ENCODE peak calls at places on chromosomes 3 and 15, in eight cellular contexts. W is lower lobe of right lung; S is CD8-positive, alpha-beta T cell; M is K562; Z is heart left ventricle; C is osteoblast; P is CD8-positive, alpha-beta memory T cell; A is mesenchymal stem cell. O is an unnamed sample.

GRCh38 chr3:136114421-136114820 is 81.7 kb downstream of the MSL2 start:
- DNase-seq in W (peak; percentile 60), S (no peak), M (no peak), Z (no peak), C (no peak), P (no peak), A (peak; percentile 84), O (no peak)

GRCh38 chr3:127073931-127074820 is 91.3 kb downstream of the PLXNA1 start:
- DNase-seq in W (peak; percentile 26), S (no peak), M (no peak), Z (no peak), C (peak; percentile 89), P (peak; percentile 3), A (no peak), O (no peak)

GRCh38 chr3:89957461-89957860 is 850.0 kb downstream of the EPHA3 start:
- DNase-seq in W (no peak), S (no peak), M (no peak), Z (no peak), C (no peak), P (no peak), A (no peak), O (no peak)

GRCh38 chr3:129602730-129603560 is 3.5 kb downstream of the PLXND1 start:
- DNase-seq in W (peak; percentile 67), S (no peak), M (no peak), Z (peak; percentile 91), C (peak; percentile 100), P (no peak), A (peak; percentile 99), O (no peak)

GRCh38 chr3:14775011-14775410 is 43.8 kb upstream of the FGD5 start:
- DNase-seq in W (no peak), S (no peak), M (no peak), Z (no peak), C (no peak), P (no peak), A (no peak), O (no peak)

GRCh38 chr3:141979050-141979671 is 102.7 kb downstream of the ATP1B3 start:
- DNase-seq in W (no peak), S (no peak), M (no peak), Z (no peak), C (no peak), P (no peak), A (peak; percentile 80), O (no peak)

GRCh38 chr15:58487041-58487723 is 55.4 kb downstream of the LIPC start:
- DNase-seq in W (no peak), S (no peak), M (no peak), Z (no peak), C (no peak), P (no peak), A (no peak), O (no peak)

GRCh38 chr15:29183071-29183831 is 86.4 kb downstream of the NSMCE3 start:
- DNase-seq in W (no peak), S (no peak), M (no peak), Z (no peak), C (peak; percentile 62), P (no peak), A (no peak), O (no peak)

GRCh38 chr3:34016925-34017592 is 218.6 kb downstream of the PDCD6IP start:
- DNase-seq in W (no peak), S (peak; percentile 5), M (no peak), Z (no peak), C (peak; percentile 4), P (no peak), A (no peak), O (no peak)

GRCh38 chr3:125048282-125048681 is 7.5 kb downstream of the HEG1 start:
- DNase-seq in W (no peak), S (no peak), M (no peak), Z (no peak), C (peak; percentile 35), P (no peak), A (no peak), O (no peak)

GRCh38 chr15:89104172-89104564 is 15.9 kb downstream of the ABHD2 start:
- DNase-seq in W (no peak), S (no peak), M (no peak), Z (peak; percentile 79), C (no peak), P (no peak), A (no peak), O (no peak)

GRCh38 chr15:48856947-48857346 is 21.0 kb upstream of the EID1 start:
- DNase-seq in W (no peak), S (no peak), M (no peak), Z (no peak), C (no peak), P (no peak), A (peak; percentile 67), O (no peak)

DNA sequence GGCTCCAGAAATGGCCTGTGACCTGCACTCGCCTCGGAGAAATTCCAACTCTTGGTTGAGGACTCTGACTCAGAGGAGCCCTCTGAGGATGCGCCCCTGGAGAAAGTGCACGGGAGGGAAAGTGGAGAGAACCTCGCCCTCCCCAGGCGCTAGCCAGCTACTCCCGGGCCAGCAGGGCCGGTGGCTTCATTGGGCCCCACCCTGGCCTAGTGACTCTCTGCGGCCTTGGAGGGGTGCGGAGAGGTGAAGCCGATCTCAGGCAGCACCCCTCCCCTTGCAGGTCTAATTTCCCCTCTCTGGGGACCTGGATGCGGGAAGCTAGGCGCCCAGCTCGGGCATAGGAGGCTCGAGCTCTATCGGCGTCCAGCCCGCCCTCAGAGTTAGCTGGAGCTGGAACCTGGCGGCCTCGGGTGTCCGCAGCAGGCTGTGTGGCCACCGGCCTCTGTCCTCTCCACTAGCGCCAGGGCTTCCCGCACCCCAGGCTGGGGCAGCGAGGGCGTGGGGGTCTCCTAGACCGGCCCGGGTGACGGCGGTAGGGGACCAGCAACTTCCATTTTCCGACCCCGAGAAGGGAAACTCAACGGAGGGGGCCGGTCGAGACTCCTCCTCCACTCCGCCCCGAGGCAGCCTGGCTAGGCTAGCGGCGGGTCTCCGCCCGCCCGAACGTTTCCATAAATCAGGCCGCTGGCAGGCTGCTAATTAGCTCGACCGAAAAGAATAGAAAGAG is 29.4 kb downstream of the NR2F2 start:
- DNase-seq in W (no peak), S (no peak), M (no peak), Z (no peak), C (peak; percentile 93), P (no peak), A (peak; percentile 76), O (no peak)
- H3K4me3 ChIP-seq in W (peak overlapping the region; percentile 55), S (no peak overlapping the region), M (no peak overlapping the region), Z (peak overlapping the region; percentile 55), C (peak overlapping the region; percentile 65), P (no peak overlapping the region), A (peak overlapping the region; percentile 79), O (no peak overlapping the region)

GRCh38 chr3:50676031-50676705 is 1.4 kb downstream of the DOCK3 start:
- DNase-seq in W (no peak), S (no peak), M (no peak), Z (no peak), C (no peak), P (no peak), A (no peak), O (no peak)

GRCh38 chr3:50672656-50673055 is 2.1 kb upstream of the DOCK3 start:
- DNase-seq in W (no peak), S (no peak), M (no peak), Z (no peak), C (no peak), P (no peak), A (no peak), O (no peak)

GRCh38 chr3:50674349-50675178 is at the start of gene DOCK3:
- DNase-seq in W (peak; percentile 74), S (peak; percentile 50), M (peak; percentile 77), Z (peak; percentile 41), C (peak; percentile 96), P (peak; percentile 76), A (peak; percentile 30), O (peak; percentile 37)

GRCh38 chr3:50675179-50676030 is 678 bp downstream of the DOCK3 start:
- DNase-seq in W (peak; percentile 59), S (peak; percentile 31), M (peak; percentile 39), Z (peak; percentile 47), C (no peak), P (peak; percentile 63), A (no peak), O (peak; percentile 4)

GRCh38 chr3:50673937-50674336 is 790 bp upstream of the DOCK3 start:
- DNase-seq in W (no peak), S (no peak), M (no peak), Z (no peak), C (no peak), P (no peak), A (no peak), O (no peak)
- H3K27me3 ChIP-seq in W (peaks cover 47% of the 10 kb centered on the region), S (peaks cover 5% of the 10 kb centered on the region), M (peaks cover 27% of the 10 kb centered on the region), Z (peaks cover 20% of the 10 kb centered on the region), C (peaks cover 60% of the 10 kb centered on the region), P (peaks cover 23% of the 10 kb centered on the region), A (peaks cover 54% of the 10 kb centered on the region), O (no peaks in the 10 kb centered on the region)

DNA sequence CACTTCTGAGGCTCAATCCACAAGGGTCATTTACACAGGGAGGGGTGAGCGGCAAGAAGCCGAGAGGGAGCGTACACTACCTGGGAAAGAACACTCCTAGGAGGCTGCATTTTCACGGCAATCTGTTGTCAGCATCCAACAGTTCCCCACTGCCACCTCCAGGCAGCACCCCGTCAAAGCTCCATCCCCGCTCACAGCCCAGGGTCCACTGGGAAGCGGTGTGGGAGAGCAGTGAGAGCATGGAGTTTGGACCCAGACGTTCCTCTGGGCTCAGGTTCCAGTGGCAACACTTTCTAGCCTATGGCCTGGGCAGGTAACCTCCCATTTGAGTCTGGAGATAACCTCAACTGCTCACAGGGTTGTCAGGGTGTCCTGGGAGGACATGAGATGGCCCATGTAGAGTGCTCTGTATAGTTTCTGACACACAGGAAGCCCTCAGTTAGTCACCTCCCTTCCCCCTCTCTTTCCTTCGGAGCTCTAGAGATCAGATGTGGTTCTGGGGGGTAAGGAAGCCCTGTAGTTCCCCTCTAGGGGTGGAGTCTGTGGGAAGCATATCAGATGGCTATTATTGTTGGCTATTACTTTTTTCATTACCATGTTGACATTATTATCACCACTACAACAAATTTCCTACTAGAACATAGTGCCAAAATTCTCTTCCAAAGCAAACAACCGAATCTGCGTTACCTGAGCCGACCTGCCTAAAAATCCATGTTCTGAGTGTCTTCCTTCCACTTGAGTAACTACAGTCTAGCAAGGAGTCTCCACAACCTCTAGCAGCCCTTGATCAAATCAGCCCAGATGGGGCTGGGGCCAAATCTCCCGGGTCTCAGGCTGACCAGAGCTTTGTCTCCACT is 29.1 kb downstream of the RUVBL1 start:
- DNase-seq in W (no peak), S (no peak), M (no peak), Z (no peak), C (peak; percentile 53), P (no peak), A (no peak), O (no peak)
- H3K4me1 ChIP-seq in W (no peaks in the 10 kb centered on the region), S (peaks cover 6% of the 10 kb centered on the region), M (no peaks in the 10 kb centered on the region), Z (no peaks in the 10 kb centered on the region), C (peaks cover 12% of the 10 kb centered on the region), P (no peaks in the 10 kb centered on the region), A (peaks cover 28% of the 10 kb centered on the region), O (no peaks in the 10 kb centered on the region)

GRCh38 chr3:187522293-187522692 is 147.9 kb downstream of the SST start:
- DNase-seq in W (no peak), S (no peak), M (no peak), Z (no peak), C (no peak), P (no peak), A (no peak), O (no peak)

GRCh38 chr3:187519428-187519890 is 150.7 kb downstream of the SST start:
- DNase-seq in W (no peak), S (no peak), M (no peak), Z (no peak), C (no peak), P (no peak), A (no peak), O (no peak)

GRCh38 chr3:187520027-187520945 is 149.9 kb downstream of the SST start:
- DNase-seq in W (no peak), S (no peak), M (no peak), Z (peak; percentile 56), C (no peak), P (no peak), A (no peak), O (no peak)

GRCh38 chr3:187521546-187521945 is 148.6 kb downstream of the SST start:
- DNase-seq in W (no peak), S (no peak), M (no peak), Z (no peak), C (no peak), P (no peak), A (no peak), O (no peak)

GRCh38 chr3:187522890-187523289 is 147.3 kb downstream of the SST start:
- DNase-seq in W (no peak), S (no peak), M (no peak), Z (no peak), C (no peak), P (no peak), A (no peak), O (no peak)
- H3K4me3 ChIP-seq in W (no peak overlapping the region), S (no peak overlapping the region), M (no peak overlapping the region), Z (no peak overlapping the region), C (no peak overlapping the region), P (no peak overlapping the region), A (no peak overlapping the region), O (no peak overlapping the region)

O was measured in effector memory CD4-positive, alpha-beta T cell.